ENCODE peak calls at places on chromosomes 7 and 10, in six cellular contexts. K is K562, E is HepG2, H is HL-60, B is H1, P is GM12878. V is an unnamed sample.

GRCh38 chr10:1420663-1421362 is 316.5 kb downstream of the ADARB2 start:
- DNase-seq in B (peak; percentile 93), K (peak; percentile 78), P (no peak), H (peak; percentile 11), E (peak; percentile 51), V (peak; percentile 85)

GRCh38 chr10:128058106-128058745 is 68.0 kb downstream of the MKI67 start:
- DNase-seq in B (no peak), E (no peak), K (no peak), P (no peak), H (no peak), V (no peak)

GRCh38 chr10:62561151-62561550 is 187.0 kb downstream of the ZNF365 start:
- DNase-seq in H (no peak), E (no peak), B (no peak), K (no peak), P (no peak), V (no peak)

GRCh38 chr7:143002106-143002505 is 24.8 kb downstream of the OR9A2 start:
- DNase-seq in B (no peak), H (no peak), K (no peak), P (no peak), E (no peak), V (peak; percentile 18)

GRCh38 chr7:50584793-50585399 is 19.7 kb upstream of the DDC start:
- DNase-seq in B (no peak), H (no peak), K (no peak), P (no peak), E (no peak), V (no peak)

GRCh38 chr10:13231190-13231589 is 3.0 kb downstream of the UCMA start:
- DNase-seq in H (no peak), K (no peak), E (no peak), P (no peak), B (no peak), V (no peak)

GRCh38 chr7:17521437-17521836 is 223.0 kb downstream of the AHR start:
- DNase-seq in E (no peak), P (no peak), H (no peak), B (no peak), K (no peak), V (no peak)

GRCh38 chr7:129807863-129808262 is 144.9 kb downstream of the UBE2H start:
- DNase-seq in P (no peak), K (peak; percentile 27), E (no peak), H (no peak), B (no peak), V (no peak)

GRCh38 chr10:77846718-77847311 is 79.7 kb downstream of the DLG5 start:
- DNase-seq in H (no peak), K (peak; percentile 86), P (no peak), E (peak; percentile 53), B (peak; percentile 95), V (peak; percentile 84)

GRCh38 chr10:9342865-9343450 is 1288.5 kb downstream of the GATA3 start:
- DNase-seq in H (no peak), B (no peak), E (peak; percentile 33), P (no peak), K (no peak), V (peak; percentile 31)

GRCh38 chr10:69315100-69315542 is 36.8 kb downstream of the HK1 start:
- DNase-seq in H (no peak), K (no peak), B (no peak), E (peak; percentile 30), P (no peak), V (no peak)

GRCh38 chr10:82982110-82982608 is 1107.2 kb downstream of the NRG3 start:
- DNase-seq in B (no peak), K (no peak), P (no peak), E (no peak), H (no peak), V (no peak)

GRCh38 chr10:114300036-114300645 is 61.1 kb downstream of the VWA2 start:
- DNase-seq in K (no peak), P (no peak), H (no peak), B (no peak), E (no peak), V (no peak)

GRCh38 chr7:35716038-35716803 is 21.3 kb upstream of the HERPUD2 start:
- DNase-seq in K (no peak), B (no peak), E (no peak), H (no peak), P (no peak), V (peak; percentile 58)

GRCh38 chr10:132097609-132098377 is 32.0 kb downstream of the JAKMIP3 start:
- DNase-seq in B (no peak), K (no peak), P (no peak), H (no peak), E (no peak), V (no peak)

GRCh38 chr7:29771081-29771832 is 35.1 kb upstream of the WIPF3 start:
- DNase-seq in K (no peak), B (no peak), E (no peak), P (no peak), H (no peak), V (peak; percentile 71)

GRCh38 chr10:96502561-96503267 is 11.0 kb downstream of the TLL2 start:
- DNase-seq in K (no peak), P (no peak), H (no peak), E (no peak), B (no peak), V (no peak)

GRCh38 chr7:132825932-132826480 is 249.7 kb upstream of the PLXNA4 start:
- DNase-seq in P (no peak), H (no peak), E (no peak), K (no peak), B (no peak), V (no peak)

GRCh38 chr10:29691564-29692064 is 56.8 kb upstream of the SVIL start:
- DNase-seq in E (no peak), P (no peak), H (no peak), K (no peak), B (no peak), V (peak; percentile 69)

GRCh38 chr7:93194368-93194767 is 31.9 kb downstream of the HEPACAM2 start:
- DNase-seq in P (no peak), E (peak; percentile 3), B (no peak), H (no peak), K (no peak), V (no peak)

GRCh38 chr7:17663056-17663675 is 277.1 kb downstream of the SNX13 start:
- DNase-seq in B (no peak), K (no peak), H (no peak), P (no peak), E (no peak), V (no peak)

GRCh38 chr7:909358-910329 is 33.3 kb downstream of the GET4 start:
- DNase-seq in E (no peak), H (peak; percentile 74), P (no peak), B (no peak), K (peak; percentile 44), V (peak; percentile 82)

GRCh38 chr10:17200885-17201164 is 647 bp downstream of the TRDMT1 start:
- DNase-seq in B (no peak), K (no peak), E (no peak), H (no peak), P (no peak), V (no peak)

GRCh38 chr10:130300608-130301025 is 164.4 kb downstream of the GLRX3 start:
- DNase-seq in K (no peak), P (no peak), B (no peak), E (no peak), H (no peak), V (no peak)

GRCh38 chr7:97868788-97869187 is 3.4 kb downstream of the ASNS start:
- DNase-seq in B (no peak), H (peak; percentile 58), K (no peak), P (no peak), E (no peak), V (no peak)

GRCh38 chr10:60978287-60979115 is 34.5 kb upstream of the RHOBTB1 start:
- DNase-seq in B (no peak), P (no peak), H (no peak), E (peak; percentile 89), K (peak; percentile 25), V (no peak)

GRCh38 chr10:5814110-5815107 is 1.2 kb upstream of the GDI2 start:
- DNase-seq in E (no peak), H (no peak), K (no peak), P (no peak), B (no peak), V (no peak)

GRCh38 chr10:50419756-50420155 is 168.4 kb upstream of the ASAH2 start:
- DNase-seq in K (no peak), E (no peak), B (no peak), H (no peak), P (no peak), V (no peak)

GRCh38 chr10:133325761-133326463 is 10.8 kb downstream of the CALY start:
- DNase-seq in K (peak; percentile 17), H (no peak), P (no peak), B (peak; percentile 65), E (no peak), V (peak; percentile 76)

GRCh38 chr10:71035511-71036278 is 147.3 kb upstream of the PCBD1 start:
- DNase-seq in B (no peak), H (no peak), K (no peak), P (no peak), E (no peak), V (peak; percentile 73)
- TF ChIP-seq GABPA in B (no peak), H (no peak), K (no peak), P (no peak), E (no peak), V (no peak)

GRCh38 chr10:118948784-118949183 is 80.7 kb upstream of the NANOS1 start:
- DNase-seq in B (no peak), H (no peak), E (no peak), K (no peak), P (no peak), V (no peak)
- TF ChIP-seq GABPA in B (no peak), H (no peak), E (no peak), K (no peak), P (no peak), V (no peak)

DNA sequence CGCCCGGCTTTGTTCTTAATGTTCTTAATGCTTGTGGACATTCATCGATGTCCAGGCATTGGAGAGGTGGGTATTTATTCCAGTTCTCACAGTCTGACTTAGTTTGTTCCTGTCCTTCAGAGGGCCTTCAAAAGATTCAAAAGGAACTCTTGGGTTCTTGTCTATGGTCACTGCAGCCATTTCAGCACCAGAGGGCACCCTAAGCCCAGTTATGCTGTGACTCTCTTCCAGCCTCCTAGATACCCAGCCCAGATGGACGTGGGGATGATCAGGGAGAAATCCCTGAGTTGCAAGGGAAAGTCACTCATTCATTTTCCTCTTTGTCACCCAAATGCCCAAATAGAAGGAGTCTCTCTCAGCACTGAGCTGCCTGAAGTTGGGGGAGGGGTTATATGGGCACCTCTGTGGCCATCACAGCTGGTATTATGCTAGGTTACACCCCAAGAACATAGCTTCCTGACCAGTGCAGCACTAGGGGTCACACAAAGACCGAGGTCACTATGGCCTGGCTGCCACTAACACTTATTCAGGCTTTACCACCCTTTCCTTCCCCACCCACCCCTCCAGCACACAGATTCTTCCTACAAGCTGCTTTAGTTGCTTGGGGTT is 26.5 kb upstream of the CCDC126 start:
- DNase-seq in P (peak; percentile 60), B (peak; percentile 88), E (peak; percentile 62), H (no peak), K (peak; percentile 62), V (peak; percentile 88)
- TF ChIP-seq GABPA in P (no peak), B (no peak), E (no peak), H (no peak), K (no peak), V (no peak)

DNA sequence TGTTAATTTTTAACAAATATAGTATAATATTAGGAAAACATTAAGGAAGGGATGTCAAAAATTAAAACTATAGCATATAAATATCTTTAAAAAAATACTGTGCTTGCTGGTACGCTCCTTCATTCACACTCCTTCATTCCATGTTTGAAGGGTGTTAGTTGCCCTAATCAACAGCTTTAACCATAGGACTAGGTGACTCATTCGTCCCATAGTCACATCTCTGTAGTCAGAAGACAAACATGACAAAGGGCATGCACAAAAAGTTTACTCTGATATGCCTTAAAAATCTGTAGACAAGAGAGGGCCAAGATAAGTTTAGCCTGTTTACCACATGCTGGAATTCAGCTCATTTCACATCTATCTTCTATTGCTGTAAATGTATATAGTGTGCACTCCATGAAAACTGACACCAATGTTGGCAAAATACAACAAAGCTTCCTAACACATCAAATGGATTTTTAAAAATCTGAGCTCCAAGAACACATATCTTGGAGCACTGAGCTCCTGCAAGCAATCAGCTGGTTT is 628 bp downstream of the FAM13C start:
- DNase-seq in E (peak; percentile 4), P (no peak), K (no peak), H (no peak), B (no peak), V (no peak)
- TF ChIP-seq GABPA in E (no peak), P (no peak), K (no peak), H (no peak), B (no peak), V (no peak)

V was measured in SK-N-SH.